ENCODE peak calls at places on chromosome 14, in six cellular contexts. M, E, P, K, T and I are unnamed samples.

GRCh38 chr14:61573748-61574513 is 121.4 kb upstream of the HIF1A start:
- DNase-seq in M (no peak), E (no peak), P (no peak), K (no peak), T (no peak), I (peak; percentile 60)

GRCh38 chr14:53608369-53608768 is 348.3 kb downstream of the BMP4 start:
- DNase-seq in M (no peak), E (no peak), P (no peak), K (no peak), T (no peak), I (no peak)

GRCh38 chr14:90611936-90612335 is 204.3 kb downstream of the TTC7B start:
- DNase-seq in M (no peak), E (no peak), P (no peak), K (no peak), T (no peak), I (no peak)

GRCh38 chr14:68553326-68553725 is 239.5 kb downstream of the ZFP36L1 start:
- DNase-seq in M (no peak), E (no peak), P (no peak), K (no peak), T (no peak), I (no peak)

GRCh38 chr14:36556811-36557433 is 25.5 kb downstream of the NKX2-8 start:
- DNase-seq in M (no peak), E (no peak), P (no peak), K (peak; percentile 39), T (no peak), I (peak; percentile 21)

GRCh38 chr14:65566820-65567522 is 154.4 kb downstream of the FUT8 start:
- DNase-seq in M (no peak), E (no peak), P (no peak), K (no peak), T (no peak), I (no peak)

GRCh38 chr14:101477648-101478047 is 83.6 kb upstream of the DIO3 start:
- DNase-seq in M (no peak), E (no peak), P (no peak), K (no peak), T (no peak), I (no peak)

GRCh38 chr14:59428581-59429012 is 36.6 kb downstream of the GPR135 start:
- DNase-seq in M (no peak), E (no peak), P (no peak), K (no peak), T (no peak), I (peak; percentile 80)

GRCh38 chr14:68864301-68864810 is 71.5 kb upstream of the ZFP36L1 start:
- DNase-seq in M (no peak), E (no peak), P (no peak), K (no peak), T (no peak), I (no peak)

GRCh38 chr14:72513994-72514659 is 379.8 kb downstream of the DPF3 start:
- DNase-seq in M (no peak), E (peak; percentile 13), P (no peak), K (peak; percentile 64), T (no peak), I (peak; percentile 65)

GRCh38 chr14:69259531-69260245 is at the start of gene GALNT16:
- DNase-seq in M (peak; percentile 77), E (no peak), P (no peak), K (peak; percentile 86), T (no peak), I (peak; percentile 51)

GRCh38 chr14:22427771-22428228 is 161.2 kb downstream of the DAD1 start:
- DNase-seq in M (no peak), E (no peak), P (no peak), K (peak; percentile 17), T (peak; percentile 54), I (peak; percentile 93)

GRCh38 chr14:37600880-37601741 is 5.7 kb downstream of the TTC6 start:
- DNase-seq in M (no peak), E (no peak), P (no peak), K (no peak), T (no peak), I (no peak)

GRCh38 chr14:100129161-100129589 is 30.3 kb downstream of the DEGS2 start:
- DNase-seq in M (no peak), E (no peak), P (no peak), K (no peak), T (no peak), I (no peak)

GRCh38 chr14:75002392-75003249 is at the start of gene EIF2B2:
- DNase-seq in M (peak; percentile 99), E (peak; percentile 96), P (peak; percentile 96), K (peak; percentile 99), T (peak; percentile 98), I (peak; percentile 98)

GRCh38 chr14:104113631-104114420 is 24.6 kb upstream of the KIF26A start:
- DNase-seq in M (peak; percentile 32), E (no peak), P (no peak), K (no peak), T (no peak), I (no peak)

GRCh38 chr14:82046512-82047226 is 513.0 kb upstream of the SEL1L start:
- DNase-seq in M (no peak), E (no peak), P (no peak), K (no peak), T (no peak), I (no peak)

GRCh38 chr14:73789996-73790581 is 61.5 kb upstream of the PTGR2 start:
- DNase-seq in M (peak; percentile 78), E (no peak), P (peak; percentile 74), K (no peak), T (no peak), I (peak; percentile 89)

GRCh38 chr14:30993071-30993470 is 32.4 kb upstream of the AP4S1 start:
- DNase-seq in M (no peak), E (no peak), P (no peak), K (no peak), T (no peak), I (no peak)

GRCh38 chr14:103057028-103057371 is 349 bp downstream of the CDC42BPB start:
- DNase-seq in M (peak; percentile 67), E (no peak), P (no peak), K (no peak), T (peak; percentile 68), I (peak; percentile 38)

DNA sequence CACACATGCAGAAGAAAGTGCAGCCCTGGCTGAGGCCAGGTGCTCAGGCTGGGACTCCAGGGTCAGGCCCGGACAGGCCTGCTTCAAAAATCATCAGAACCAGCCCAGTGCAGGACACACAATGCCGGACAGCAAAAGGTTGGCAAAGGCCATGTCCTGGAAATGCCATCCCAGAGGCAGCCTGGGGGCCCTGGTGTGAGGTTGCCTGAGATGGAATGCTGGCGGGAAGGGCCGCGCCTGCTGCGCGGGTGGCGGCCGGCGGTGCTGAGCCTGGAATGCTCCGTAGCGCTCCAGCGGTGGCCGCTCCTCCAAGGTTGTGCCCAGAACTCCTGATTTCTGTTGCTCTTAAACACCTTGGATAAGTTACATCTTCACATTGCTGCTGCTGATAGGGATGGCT is 21.7 kb upstream of the CRIP2 start:
- DNase-seq in M (no peak), E (no peak), P (no peak), K (no peak), T (peak; percentile 33), I (no peak)
- H3K4me3 ChIP-seq in M (no peak overlapping the region), E (no peak overlapping the region), P (no peak overlapping the region), K (no peak overlapping the region), T (no peak overlapping the region), I (no peak overlapping the region)

GRCh38 chr14:92652413-92653151 is 95.8 kb downstream of the LGMN start:
- DNase-seq in M (no peak), E (no peak), P (no peak), K (no peak), T (no peak), I (no peak)
- H3K4me3 ChIP-seq in M (peak overlapping the region; percentile 48), E (no peak overlapping the region), P (peak overlapping the region; percentile 9), K (no peak overlapping the region), T (peak overlapping the region; percentile 58), I (no peak overlapping the region)

GRCh38 chr14:97491697-97492096 is 694.5 kb downstream of the VRK1 start:
- DNase-seq in M (no peak), E (no peak), P (no peak), K (no peak), T (no peak), I (no peak)
- H3K4me3 ChIP-seq in M (no peak overlapping the region), E (no peak overlapping the region), P (no peak overlapping the region), K (no peak overlapping the region), T (no peak overlapping the region), I (no peak overlapping the region)

DNA sequence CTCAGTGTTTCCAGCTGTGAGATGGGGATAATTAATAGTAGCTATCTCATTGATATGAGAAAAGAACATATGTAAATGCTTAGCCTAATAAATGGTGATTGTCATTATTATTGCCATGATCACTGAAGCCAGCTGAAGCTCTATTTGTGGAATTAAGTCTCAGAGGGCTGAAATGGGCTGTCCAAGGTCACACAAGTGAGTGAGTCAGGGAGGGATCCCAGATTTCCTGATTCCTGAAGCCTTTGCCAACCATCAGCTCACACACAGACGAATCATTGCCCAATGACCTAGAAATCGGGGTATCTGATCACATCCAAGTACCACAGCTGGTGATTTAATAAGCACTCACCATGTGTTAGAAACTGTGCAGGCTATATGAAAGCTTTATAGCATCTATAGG is 21.6 kb upstream of the TMEM229B start:
- DNase-seq in M (no peak), E (no peak), P (no peak), K (no peak), T (no peak), I (peak; percentile 26)
- H3K4me3 ChIP-seq in M (no peak overlapping the region), E (no peak overlapping the region), P (no peak overlapping the region), K (no peak overlapping the region), T (no peak overlapping the region), I (no peak overlapping the region)

DNA sequence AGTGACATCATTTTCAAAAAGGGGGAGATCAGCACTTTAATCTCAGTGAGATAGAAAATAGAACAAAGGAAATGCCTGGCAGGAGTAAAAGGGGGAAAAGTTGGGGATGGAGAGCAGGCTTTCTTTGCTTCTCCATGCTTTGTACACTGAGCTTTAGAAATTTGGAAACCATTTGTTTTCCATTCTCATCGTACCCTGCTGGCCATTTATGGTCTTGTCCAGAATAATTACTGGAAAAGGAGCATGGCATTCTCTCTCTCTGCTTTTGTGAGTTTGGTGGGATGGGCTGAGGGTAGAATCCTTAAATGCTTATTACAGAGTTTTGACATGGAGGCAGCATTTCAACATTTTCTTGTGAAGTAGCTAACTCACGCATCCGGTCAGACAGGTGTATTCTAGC is 104.4 kb upstream of the FLRT2 start:
- DNase-seq in M (no peak), E (no peak), P (no peak), K (no peak), T (no peak), I (no peak)
- H3K4me3 ChIP-seq in M (no peak overlapping the region), E (no peak overlapping the region), P (no peak overlapping the region), K (no peak overlapping the region), T (no peak overlapping the region), I (no peak overlapping the region)

GRCh38 chr14:43471595-43471994 is 1035.5 kb downstream of the FSCB start:
- DNase-seq in M (no peak), E (no peak), P (no peak), K (peak; percentile 38), T (no peak), I (no peak)
- H3K4me3 ChIP-seq in M (no peak overlapping the region), E (no peak overlapping the region), P (no peak overlapping the region), K (no peak overlapping the region), T (no peak overlapping the region), I (no peak overlapping the region)

GRCh38 chr14:24334431-24335271 is at the start of gene ADCY4:
- DNase-seq in M (peak; percentile 68), E (no peak), P (no peak), K (peak; percentile 51), T (peak; percentile 66), I (peak; percentile 34)

GRCh38 chr14:24329736-24330135 is 5.1 kb downstream of the ADCY4 start:
- DNase-seq in M (peak; percentile 71), E (no peak), P (no peak), K (no peak), T (peak; percentile 91), I (no peak)

GRCh38 chr14:24330973-24331674 is 3.7 kb downstream of the ADCY4 start:
- DNase-seq in M (no peak), E (no peak), P (no peak), K (no peak), T (no peak), I (no peak)

GRCh38 chr14:24331731-24332093 is 3.2 kb downstream of the ADCY4 start:
- DNase-seq in M (no peak), E (no peak), P (no peak), K (no peak), T (no peak), I (no peak)

GRCh38 chr14:24332094-24332983 is 2.5 kb downstream of the ADCY4 start:
- DNase-seq in M (peak; percentile 75), E (no peak), P (no peak), K (peak; percentile 81), T (peak; percentile 79), I (peak; percentile 75)
- H3K4me3 ChIP-seq in M (peak overlapping the region; percentile 35), E (peak overlapping the region; percentile 16), P (no peak overlapping the region), K (peak overlapping the region; percentile 37), T (peak overlapping the region; percentile 58), I (peak overlapping the region; percentile 64)